ENCODE peak calls at places on chromosome 2, in six cellular contexts. K, M, H, S, I and Y are unnamed samples.

GRCh38 chr2:175844169-175844568 is 157.9 kb downstream of the LNPK start:
- DNase-seq in I (no peak), S (no peak), M (peak; percentile 77), K (peak; percentile 78), H (no peak), Y (peak; percentile 46)

GRCh38 chr2:40746150-40746549 is 294.3 kb upstream of the SLC8A1 start:
- DNase-seq in I (no peak), K (no peak), S (no peak), M (no peak), H (no peak), Y (no peak)

GRCh38 chr2:167404896-167405295 is 516.6 kb downstream of the XIRP2 start:
- DNase-seq in S (no peak), I (no peak), K (peak; percentile 43), H (no peak), M (no peak), Y (peak; percentile 54)

GRCh38 chr2:40213071-40213470 is 238.8 kb downstream of the SLC8A1 start:
- DNase-seq in H (no peak), S (no peak), K (peak; percentile 83), M (peak; percentile 28), I (no peak), Y (peak; percentile 35)

GRCh38 chr2:119407430-119408220 is 24.0 kb upstream of the TMEM37 start:
- DNase-seq in I (peak; percentile 61), S (no peak), M (peak; percentile 79), K (peak; percentile 58), H (peak; percentile 59), Y (peak; percentile 67)

GRCh38 chr2:903223-903900 is 47.3 kb upstream of the SNTG2 start:
- DNase-seq in I (no peak), M (no peak), K (no peak), H (peak; percentile 24), S (no peak), Y (no peak)

GRCh38 chr2:209426432-209426831 is 2.6 kb downstream of the MAP2 start:
- DNase-seq in S (no peak), H (peak; percentile 46), I (no peak), M (peak; percentile 96), K (no peak), Y (no peak)

GRCh38 chr2:31222086-31222485 is 4.8 kb upstream of the CAPN14 start:
- DNase-seq in K (no peak), S (no peak), H (no peak), I (no peak), M (no peak), Y (no peak)

GRCh38 chr2:130872276-130873125 is 35.8 kb downstream of the ARHGEF4 start:
- DNase-seq in K (no peak), I (peak; percentile 84), H (no peak), M (no peak), S (no peak), Y (no peak)

GRCh38 chr2:88671786-88672427 is 19.6 kb upstream of the RPIA start:
- DNase-seq in H (peak; percentile 36), I (peak; percentile 27), M (peak; percentile 56), K (peak; percentile 70), S (no peak), Y (peak; percentile 67)

DNA sequence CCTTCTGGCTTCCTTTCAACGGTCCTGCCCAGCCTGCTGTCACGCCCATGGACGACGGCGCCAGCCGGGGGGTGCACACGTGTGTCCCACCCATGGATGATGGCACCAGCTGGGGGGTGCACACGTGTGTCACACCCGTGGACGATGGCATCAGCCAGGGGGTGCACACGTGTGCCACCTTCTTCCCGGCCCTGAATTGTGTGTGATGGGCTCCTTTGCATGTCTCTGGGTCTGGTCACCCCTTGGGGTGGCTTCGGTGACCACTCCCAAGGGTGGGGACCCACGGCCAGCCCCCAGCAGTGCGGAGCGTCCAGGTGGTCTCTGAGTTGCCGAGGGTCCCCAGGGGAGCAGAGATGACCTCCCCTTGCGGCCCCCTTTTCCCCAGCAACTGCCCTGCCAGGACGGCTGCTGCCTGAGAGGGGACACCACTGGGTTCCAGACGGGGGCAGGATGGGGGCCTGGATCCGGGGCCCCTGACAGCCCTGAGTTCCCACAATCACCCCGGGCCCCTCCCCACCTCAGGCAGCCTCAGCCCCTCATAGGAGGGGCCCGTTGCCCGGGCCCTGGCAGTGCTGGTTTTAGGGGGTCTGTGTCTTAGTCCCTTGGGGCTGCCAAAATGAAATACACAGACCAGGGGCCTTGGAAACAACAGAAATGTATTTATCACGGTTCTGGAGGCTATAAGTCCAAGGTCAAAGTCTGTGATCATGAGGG is 9.4 kb downstream of the NEU4 start:
- DNase-seq in I (no peak), M (no peak), K (no peak), S (no peak), H (no peak), Y (no peak)
- H3K4ac ChIP-seq in I (no peak overlapping the region), M (no peak overlapping the region), K (no peak overlapping the region), S (no peak overlapping the region), H (no peak overlapping the region), Y (no peak overlapping the region)

GRCh38 chr2:206084870-206085741 is 868 bp downstream of the INO80D start:
- DNase-seq in S (no peak), H (peak; percentile 37), K (no peak), M (peak; percentile 37), I (peak; percentile 33), Y (peak; percentile 42)

GRCh38 chr2:206086683-206087350 is 843 bp upstream of the INO80D start:
- DNase-seq in I (no peak), K (no peak), S (no peak), M (no peak), H (no peak), Y (peak; percentile 45)

GRCh38 chr2:206083602-206084467 is 2.1 kb downstream of the INO80D start:
- DNase-seq in I (no peak), K (no peak), S (peak; percentile 76), H (peak; percentile 86), M (peak; percentile 91), Y (peak; percentile 44)

GRCh38 chr2:206084468-206084869 is 1.5 kb downstream of the INO80D start:
- DNase-seq in I (peak; percentile 61), S (no peak), M (peak; percentile 95), H (peak; percentile 88), K (peak; percentile 82), Y (peak; percentile 89)

GRCh38 chr2:206085742-206086445 is at the start of gene INO80D:
- DNase-seq in K (peak; percentile 86), S (no peak), M (peak; percentile 93), H (peak; percentile 73), I (peak; percentile 72), Y (peak; percentile 93)
- H2AK5ac ChIP-seq in K (peak within 1 kb of the TSS; percentile 83), S (no peak within 1 kb of the TSS), M (no peak within 1 kb of the TSS), H (no peak within 1 kb of the TSS), I (peak within 1 kb of the TSS; percentile 56), Y (peak within 1 kb of the TSS; percentile 87)

GRCh38 chr2:152499921-152500320 is 164.9 kb downstream of the FMNL2 start:
- DNase-seq in M (no peak), I (no peak), K (peak; percentile 37), H (no peak), S (no peak), Y (peak; percentile 88)

GRCh38 chr2:152500777-152501176 is 165.8 kb downstream of the FMNL2 start:
- DNase-seq in M (no peak), I (no peak), S (no peak), K (no peak), H (no peak), Y (no peak)

GRCh38 chr2:152497481-152498052 is 162.6 kb downstream of the FMNL2 start:
- DNase-seq in M (no peak), H (no peak), S (no peak), I (no peak), K (peak; percentile 61), Y (peak; percentile 46)

GRCh38 chr2:152500336-152500735 is 165.4 kb downstream of the FMNL2 start:
- DNase-seq in H (no peak), I (no peak), K (no peak), S (no peak), M (no peak), Y (no peak)

GRCh38 chr2:152499411-152499810 is 164.4 kb downstream of the FMNL2 start:
- DNase-seq in S (no peak), M (no peak), K (no peak), H (no peak), I (no peak), Y (peak; percentile 36)
- H3K4ac ChIP-seq in S (no peak overlapping the region), M (no peak overlapping the region), K (no peak overlapping the region), H (no peak overlapping the region), I (no peak overlapping the region), Y (no peak overlapping the region)

GRCh38 chr2:46173636-46174253 is 123.5 kb upstream of the EPAS1 start:
- DNase-seq in K (no peak), M (no peak), I (no peak), S (no peak), H (no peak), Y (no peak)
- H2AK5ac ChIP-seq in K (peak overlapping the region; percentile 20), M (no peak overlapping the region), I (no peak overlapping the region), S (no peak overlapping the region), H (no peak overlapping the region), Y (no peak overlapping the region)

GRCh38 chr2:237473474-237474453 is 13.3 kb upstream of the MLPH start:
- DNase-seq in H (no peak), I (no peak), M (no peak), S (no peak), K (peak; percentile 67), Y (peak; percentile 92)

GRCh38 chr2:237472909-237473308 is 14.1 kb upstream of the MLPH start:
- DNase-seq in S (no peak), M (no peak), K (no peak), H (no peak), I (no peak), Y (no peak)

GRCh38 chr2:237474511-237474911 is 12.5 kb upstream of the MLPH start:
- DNase-seq in M (no peak), K (no peak), S (no peak), I (no peak), H (no peak), Y (peak; percentile 82)

GRCh38 chr2:237475704-237476107 is 11.3 kb upstream of the MLPH start:
- DNase-seq in I (peak; percentile 21), H (no peak), K (peak; percentile 60), M (peak; percentile 53), S (no peak), Y (peak; percentile 84)

DNA sequence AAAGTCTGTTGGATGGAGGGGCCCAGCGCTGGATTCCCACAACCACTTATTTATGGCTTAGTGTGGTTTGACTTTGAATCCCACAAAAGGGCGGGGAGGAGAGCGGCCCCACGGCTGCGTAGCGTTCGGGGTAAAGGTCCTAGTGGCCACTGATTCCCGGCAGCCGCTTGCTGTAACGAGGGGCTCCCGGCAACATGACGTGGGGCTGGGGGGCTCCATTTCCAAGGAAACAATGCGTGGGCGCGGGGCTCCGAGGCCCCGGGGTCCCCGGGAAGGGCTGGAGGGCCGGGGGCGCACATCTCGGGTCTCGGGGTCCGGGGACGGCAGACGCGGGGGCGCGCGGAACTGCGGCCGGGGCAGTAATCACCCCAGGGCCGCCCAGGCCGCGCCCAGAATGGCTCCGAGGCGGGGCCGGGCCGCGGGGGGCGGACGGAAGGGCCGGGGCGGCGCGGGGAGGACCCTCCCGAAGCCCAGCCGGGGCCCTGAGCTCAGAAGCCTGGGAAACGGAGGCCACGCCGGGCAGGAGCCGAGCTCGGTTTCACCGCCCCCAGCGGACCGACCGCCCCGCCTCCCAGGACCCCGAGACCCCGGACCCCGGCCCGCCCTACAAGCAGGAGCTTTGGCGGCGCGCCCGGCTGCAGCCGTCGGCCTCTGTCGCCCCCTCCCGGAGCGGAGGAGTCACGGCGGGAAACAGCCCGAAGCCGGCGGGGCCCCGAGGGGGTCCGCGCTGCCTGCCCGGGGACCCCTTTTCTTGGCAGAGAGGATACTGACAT is 11.9 kb upstream of the MLPH start:
- DNase-seq in S (no peak), I (peak; percentile 76), K (peak; percentile 77), M (peak; percentile 82), H (peak; percentile 84), Y (peak; percentile 90)
- H3K4ac ChIP-seq in S (no peak overlapping the region), I (peak overlapping the region; percentile 7), K (peak overlapping the region; percentile 96), M (peak overlapping the region; percentile 61), H (no peak overlapping the region), Y (peak overlapping the region; percentile 100)